ENCODE peak calls at places on chromosome 1, in eight cellular contexts. C, G, Y, A, N, W, Q and X are unnamed samples.

GRCh38 chr1:242017580-242018233 is 18.8 kb upstream of the MAP1LC3C start:
- DNase-seq in C (peak), A (peak), W (peak), N (peak), Y (peak), Q (no peak), G (peak), X (peak)

GRCh38 chr1:48582408-48582807 is 110.4 kb upstream of the SPATA6 start:
- DNase-seq in N (no peak), W (no peak), A (no peak), Q (no peak), C (no peak), G (no peak), Y (no peak), X (peak)

GRCh38 chr1:109634771-109635750 is 15.4 kb downstream of the AMPD2 start:
- DNase-seq in N (no peak), G (no peak), W (no peak), A (no peak), Q (no peak), Y (no peak), C (no peak), X (no peak)

GRCh38 chr1:162632234-162632666 is at the start of gene DDR2:
- DNase-seq in Q (no peak), W (no peak), N (no peak), A (no peak), C (no peak), Y (peak), G (no peak), X (no peak)

GRCh38 chr1:79633456-79633855 is 626.9 kb upstream of the ADGRL4 start:
- DNase-seq in A (no peak), G (no peak), Q (no peak), W (peak), C (no peak), N (no peak), Y (no peak), X (peak)

GRCh38 chr1:172254521-172255222 is 165.8 kb upstream of the C1orf105 start:
- DNase-seq in N (peak), G (peak), Y (peak), Q (no peak), W (peak), A (no peak), C (no peak), X (peak)

GRCh38 chr1:52364235-52364839 is 1.7 kb downstream of the CC2D1B start:
- DNase-seq in A (peak), C (no peak), G (no peak), Q (no peak), N (no peak), W (no peak), Y (no peak), X (no peak)

GRCh38 chr1:69223156-69223555 is 344.6 kb upstream of the LRRC7 start:
- DNase-seq in Q (no peak), G (no peak), C (peak), A (no peak), N (no peak), W (no peak), Y (no peak), X (no peak)

GRCh38 chr1:7551442-7551841 is 219.7 kb upstream of the VAMP3 start:
- DNase-seq in Y (no peak), A (no peak), Q (no peak), C (no peak), W (no peak), G (no peak), N (no peak), X (no peak)

GRCh38 chr1:115748396-115749130 is 20.0 kb downstream of the CASQ2 start:
- DNase-seq in C (no peak), Y (no peak), W (peak), N (no peak), G (peak), Q (no peak), A (no peak), X (peak)

GRCh38 chr1:162235261-162235780 is 141.3 kb downstream of the SPATA46 start:
- DNase-seq in C (no peak), Q (no peak), Y (no peak), N (peak), A (no peak), W (no peak), G (peak), X (no peak)

GRCh38 chr1:22829001-22829989 is 118.7 kb downstream of the EPHB2 start:
- DNase-seq in W (no peak), C (peak), G (peak), Y (no peak), N (no peak), Q (no peak), A (peak), X (no peak)

GRCh38 chr1:111755321-111756123 is at the start of gene DDX20:
- DNase-seq in A (peak), Y (peak), C (peak), G (peak), W (peak), Q (peak), N (peak), X (peak)

GRCh38 chr1:55380313-55380970 is 165.3 kb upstream of the USP24 start:
- DNase-seq in C (no peak), A (no peak), Y (no peak), N (no peak), Q (no peak), W (no peak), G (no peak), X (no peak)